ENCODE peak calls at places on chromosome 6, in nine cellular contexts. Y is prostate gland, E is upper lobe of left lung, D is stomach, K is breast epithelium, B is Panc1, U is SK-N-SH, C is HCT116, R is sigmoid colon. O is an unnamed sample.
A peak's percentile ranks its signal among the peaks of the same experiment; 100 is the strongest.

GRCh38 chr6:101110814-101111213 is 229.7 kb upstream of the ASCC3 start:
- DNase-seq in Y (no peak), R (no peak), U (no peak), B (no peak), D (no peak), C (no peak), K (no peak), E (no peak), O (no peak)

GRCh38 chr6:47631248-47632196 is 66.9 kb upstream of the ADGRF4 start:
- DNase-seq in D (no peak), C (peak; percentile 55), Y (no peak), U (peak; percentile 19), R (no peak), E (no peak), B (no peak), K (no peak), O (peak; percentile 85)

GRCh38 chr6:28719275-28719940 is 193.7 kb downstream of the GPX5 start:
- DNase-seq in D (no peak), K (no peak), E (no peak), Y (no peak), B (no peak), R (no peak), U (no peak), C (peak; percentile 67), O (peak; percentile 72)

GRCh38 chr6:136317976-136318375 is 28.3 kb upstream of the BCLAF1 start:
- DNase-seq in C (no peak), D (no peak), Y (no peak), R (no peak), K (no peak), E (no peak), U (no peak), B (no peak), O (no peak)

GRCh38 chr6:134636221-134636830 is 313.6 kb downstream of the ALDH8A1 start:
- DNase-seq in K (no peak), C (no peak), U (no peak), Y (no peak), D (no peak), E (no peak), B (no peak), R (no peak), O (no peak)

GRCh38 chr6:150079604-150080003 is 10.7 kb upstream of the ULBP3 start:
- DNase-seq in D (no peak), C (no peak), K (no peak), R (no peak), B (no peak), Y (no peak), U (no peak), E (no peak), O (peak; percentile 70)

GRCh38 chr6:31738048-31738979 is 1.5 kb upstream of the MSH5 start:
- DNase-seq in U (no peak), E (no peak), R (no peak), K (peak; percentile 74), C (no peak), D (peak; percentile 89), Y (peak; percentile 92), B (no peak), O (peak; percentile 50)

GRCh38 chr6:93300661-93301060 is 118.7 kb downstream of the EPHA7 start:
- DNase-seq in C (no peak), D (no peak), K (no peak), B (peak; percentile 61), U (no peak), R (no peak), Y (no peak), E (no peak), O (no peak)

GRCh38 chr6:30325873-30326445 is 768 bp upstream of the TRIM39 start:
- DNase-seq in B (peak; percentile 36), C (peak; percentile 59), R (no peak), U (no peak), Y (no peak), E (no peak), D (no peak), K (no peak), O (peak; percentile 85)

GRCh38 chr6:131362696-131363095 is 210.3 kb upstream of the ARG1 start:
- DNase-seq in E (no peak), C (no peak), B (no peak), U (no peak), D (no peak), R (no peak), K (no peak), Y (no peak), O (no peak)

GRCh38 chr6:42349753-42350573 is 101.8 kb downstream of the TRERF1 start:
- DNase-seq in U (peak; percentile 77), D (no peak), C (no peak), B (no peak), R (no peak), K (no peak), Y (no peak), E (no peak), O (no peak)

GRCh38 chr6:34459899-34460593 is 5.8 kb upstream of the PACSIN1 start:
- DNase-seq in C (peak; percentile 70), R (no peak), K (peak; percentile 19), Y (peak; percentile 44), U (peak; percentile 63), D (peak; percentile 58), B (peak; percentile 50), E (no peak), O (peak; percentile 87)

DNA sequence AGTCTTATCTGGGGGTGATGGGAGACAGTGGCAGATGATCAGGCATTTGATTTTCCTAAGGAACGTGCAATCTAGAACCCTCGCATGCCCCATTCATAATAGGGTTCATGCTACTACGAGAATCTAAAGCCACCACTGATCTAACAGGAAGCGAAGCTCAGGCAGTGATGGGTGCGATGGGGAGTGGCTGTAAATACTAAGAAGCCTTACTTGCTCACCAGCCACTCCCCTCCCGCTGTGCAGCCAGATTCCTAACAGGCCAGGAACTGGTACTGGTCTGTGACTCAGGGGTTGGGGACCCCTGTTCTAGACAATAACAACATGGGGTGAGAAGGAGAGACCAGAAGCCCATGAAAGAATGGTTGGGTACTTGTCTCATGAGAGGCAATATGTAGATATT is 4.5 kb downstream of the TREML4 start:
- DNase-seq in D (no peak), B (no peak), K (no peak), E (no peak), C (no peak), U (no peak), R (no peak), Y (no peak), O (peak; percentile 44)
- TF ChIP-seq POLR2AphosphoS5 in D (no peak), B (no peak), K (no peak), E (no peak), C (no peak), U (no peak), R (no peak), Y (no peak), O (no peak)

DNA sequence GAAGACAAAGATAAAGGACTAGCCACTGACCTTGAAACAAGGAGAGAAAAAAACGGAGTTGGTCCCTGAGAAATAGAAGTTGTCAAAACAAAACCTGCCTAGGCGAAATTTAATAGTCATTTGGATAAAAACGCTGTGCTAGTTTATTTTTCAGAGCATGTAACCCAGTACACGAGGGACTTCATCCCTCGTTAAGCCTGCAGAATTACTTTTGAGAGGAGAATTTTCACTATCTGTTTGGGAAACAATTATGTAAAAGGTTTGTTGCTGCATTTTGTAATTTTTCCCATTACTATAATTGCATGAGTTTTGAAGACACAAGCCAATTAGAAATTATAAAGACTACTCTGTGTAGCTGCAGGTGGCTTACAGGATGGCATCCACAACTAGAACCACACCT is 71.6 kb upstream of the MAP3K7 start:
- DNase-seq in U (no peak), R (no peak), Y (no peak), C (no peak), E (no peak), D (no peak), K (no peak), B (no peak), O (no peak)
- H3K27ac ChIP-seq in U (no peak overlapping the region), R (no peak overlapping the region), Y (no peak overlapping the region), C (no peak overlapping the region), E (no peak overlapping the region), D (no peak overlapping the region), K (no peak overlapping the region), B (no peak overlapping the region), O (no peak overlapping the region)

GRCh38 chr6:16278048-16278724 is 39.8 kb downstream of the GMPR start:
- DNase-seq in B (no peak), Y (no peak), D (no peak), K (no peak), E (no peak), C (peak; percentile 7), U (no peak), R (no peak), O (no peak)

GRCh38 chr6:16274519-16275229 is 36.3 kb downstream of the GMPR start:
- DNase-seq in U (no peak), B (no peak), K (no peak), E (no peak), D (no peak), R (no peak), C (no peak), Y (no peak), O (no peak)

GRCh38 chr6:16275230-16275574 is 36.8 kb downstream of the GMPR start:
- DNase-seq in K (no peak), B (no peak), D (no peak), E (no peak), Y (no peak), R (no peak), C (no peak), U (no peak), O (no peak)

GRCh38 chr6:16278750-16279149 is 40.4 kb downstream of the GMPR start:
- DNase-seq in B (no peak), E (no peak), U (no peak), Y (no peak), D (no peak), C (no peak), K (no peak), R (no peak), O (no peak)

DNA sequence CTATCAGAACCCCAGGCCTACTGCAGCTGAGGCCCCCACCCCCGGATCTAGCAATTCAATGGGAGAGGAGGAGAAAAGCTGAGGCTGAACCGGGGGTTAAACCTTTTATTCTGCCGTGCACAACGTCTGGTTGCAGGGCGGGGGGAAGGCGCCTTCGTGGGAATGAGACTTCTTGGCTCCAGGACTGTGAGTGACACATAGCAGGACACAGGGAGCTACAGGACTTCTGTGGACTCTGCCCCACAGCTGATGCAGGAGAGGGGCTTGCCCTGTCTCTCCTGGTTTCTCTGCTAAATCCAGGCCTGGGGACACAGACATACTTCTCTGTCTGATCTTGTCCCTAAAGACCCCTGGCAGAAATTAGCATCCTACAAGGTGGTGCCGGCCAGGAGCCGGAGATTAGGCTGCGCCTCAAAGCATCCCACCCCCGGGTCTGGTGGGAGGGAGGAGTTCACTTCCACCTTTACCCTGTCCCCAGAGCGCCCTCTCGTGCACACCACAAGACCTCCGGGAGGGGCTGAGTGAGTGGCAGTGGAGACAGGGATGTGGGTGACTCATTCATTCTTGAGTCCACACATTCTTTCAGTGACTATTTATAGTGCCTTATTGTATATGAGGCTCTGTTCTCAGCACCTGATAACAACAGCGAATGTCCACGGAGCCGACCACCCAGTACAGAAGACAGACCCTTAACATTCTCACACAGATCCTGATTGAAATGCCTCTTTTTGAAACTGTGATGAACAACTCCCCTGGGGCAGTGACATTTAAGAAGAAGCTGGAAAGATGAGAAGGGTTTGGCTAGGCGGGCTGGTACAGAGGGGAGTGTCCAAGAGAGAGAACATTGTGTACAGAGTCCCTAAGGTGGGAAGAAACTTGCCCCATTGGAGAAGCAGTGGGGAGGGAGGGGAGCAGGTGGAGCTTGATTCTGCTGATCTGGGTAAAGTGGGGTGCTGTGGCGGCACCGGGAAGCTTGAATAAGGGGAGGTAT is 38.9 kb downstream of the GMPR start:
- DNase-seq in K (peak; percentile 70), U (peak; percentile 33), D (peak; percentile 73), E (no peak), B (peak; percentile 51), R (peak; percentile 72), Y (peak; percentile 65), C (peak; percentile 83), O (peak; percentile 87)
- TF ChIP-seq POLR2AphosphoS5 in K (no peak), U (no peak), D (no peak), E (no peak), B (no peak), R (peak; percentile 38), Y (peak; percentile 60), C (no peak), O (no peak)

GRCh38 chr6:143062551-143062950 is 1.9 kb downstream of the AIG1 start:
- DNase-seq in E (no peak), Y (no peak), D (no peak), U (no peak), C (no peak), B (no peak), R (no peak), K (no peak), O (peak; percentile 69)
- H3K27ac ChIP-seq in E (no peak overlapping the region), Y (no peak overlapping the region), D (no peak overlapping the region), U (no peak overlapping the region), C (no peak overlapping the region), B (no peak overlapping the region), R (no peak overlapping the region), K (peak overlapping the region; percentile 98), O (peak overlapping the region; percentile 91)